ENCODE peak calls at places on chromosome 10, in seven cellular contexts. One of them, this sample, is unnamed.

GRCh38 chr10:121409466-121410104 is 188.7 kb downstream of the FGFR2 start:
- DNase-seq in A549: no peak
- DNase-seq in uterus: no peak
- DNase-seq in esophagus squamous epithelium: no peak
- DNase-seq in NB4: no peak
- DNase-seq in K562: no peak
- DNase-seq in transverse colon: no peak
- DNase-seq in this sample: no peak

GRCh38 chr10:1368772-1369171 is 312.6 kb downstream of the WDR37 start:
- DNase-seq in A549: peak
- DNase-seq in uterus: no peak
- DNase-seq in esophagus squamous epithelium: no peak
- DNase-seq in NB4: peak
- DNase-seq in K562: peak
- DNase-seq in transverse colon: peak
- DNase-seq in this sample: peak

GRCh38 chr10:130023454-130024230 is 59.6 kb upstream of the EBF3 start:
- DNase-seq in A549: no peak
- DNase-seq in uterus: no peak
- DNase-seq in esophagus squamous epithelium: no peak
- DNase-seq in NB4: no peak
- DNase-seq in K562: no peak
- DNase-seq in transverse colon: no peak
- DNase-seq in this sample: no peak

GRCh38 chr10:101694056-101694673 is 805 bp downstream of the FBXW4 start:
- DNase-seq in A549: peak
- DNase-seq in uterus: peak
- DNase-seq in esophagus squamous epithelium: no peak
- DNase-seq in NB4: peak
- DNase-seq in K562: peak
- DNase-seq in transverse colon: peak
- DNase-seq in this sample: peak

GRCh38 chr10:5532618-5533097 is 7.9 kb downstream of the CALML3 start:
- DNase-seq in A549: no peak
- DNase-seq in uterus: no peak
- DNase-seq in esophagus squamous epithelium: no peak
- DNase-seq in NB4: no peak
- DNase-seq in K562: no peak
- DNase-seq in transverse colon: peak
- DNase-seq in this sample: no peak

GRCh38 chr10:125169279-125169678 is 8.9 kb upstream of the CTBP2 start:
- DNase-seq in A549: no peak
- DNase-seq in uterus: no peak
- DNase-seq in esophagus squamous epithelium: no peak
- DNase-seq in NB4: no peak
- DNase-seq in K562: no peak
- DNase-seq in transverse colon: no peak
- DNase-seq in this sample: no peak

GRCh38 chr10:11861341-11861740 is 38.2 kb downstream of the PROSER2 start:
- DNase-seq in A549: no peak
- DNase-seq in uterus: no peak
- DNase-seq in esophagus squamous epithelium: no peak
- DNase-seq in NB4: no peak
- DNase-seq in K562: no peak
- DNase-seq in transverse colon: no peak
- DNase-seq in this sample: no peak

GRCh38 chr10:24223953-24224352 is 15.0 kb downstream of the KIAA1217 start:
- DNase-seq in A549: no peak
- DNase-seq in uterus: peak
- DNase-seq in esophagus squamous epithelium: no peak
- DNase-seq in NB4: no peak
- DNase-seq in K562: no peak
- DNase-seq in transverse colon: no peak
- DNase-seq in this sample: no peak

GRCh38 chr10:43980313-43980712 is 331.6 kb upstream of the ZNF32 start:
- DNase-seq in A549: no peak
- DNase-seq in uterus: no peak
- DNase-seq in esophagus squamous epithelium: no peak
- DNase-seq in NB4: no peak
- DNase-seq in K562: no peak
- DNase-seq in transverse colon: no peak
- DNase-seq in this sample: no peak

GRCh38 chr10:89122431-89123066 is 84.6 kb downstream of the CH25H start:
- DNase-seq in A549: no peak
- DNase-seq in uterus: no peak
- DNase-seq in esophagus squamous epithelium: no peak
- DNase-seq in NB4: peak
- DNase-seq in K562: no peak
- DNase-seq in transverse colon: no peak
- DNase-seq in this sample: no peak

GRCh38 chr10:22643696-22644621 is 70.4 kb downstream of the PIP4K2A start:
- DNase-seq in A549: no peak
- DNase-seq in uterus: no peak
- DNase-seq in esophagus squamous epithelium: no peak
- DNase-seq in NB4: no peak
- DNase-seq in K562: no peak
- DNase-seq in transverse colon: no peak
- DNase-seq in this sample: no peak

DNA sequence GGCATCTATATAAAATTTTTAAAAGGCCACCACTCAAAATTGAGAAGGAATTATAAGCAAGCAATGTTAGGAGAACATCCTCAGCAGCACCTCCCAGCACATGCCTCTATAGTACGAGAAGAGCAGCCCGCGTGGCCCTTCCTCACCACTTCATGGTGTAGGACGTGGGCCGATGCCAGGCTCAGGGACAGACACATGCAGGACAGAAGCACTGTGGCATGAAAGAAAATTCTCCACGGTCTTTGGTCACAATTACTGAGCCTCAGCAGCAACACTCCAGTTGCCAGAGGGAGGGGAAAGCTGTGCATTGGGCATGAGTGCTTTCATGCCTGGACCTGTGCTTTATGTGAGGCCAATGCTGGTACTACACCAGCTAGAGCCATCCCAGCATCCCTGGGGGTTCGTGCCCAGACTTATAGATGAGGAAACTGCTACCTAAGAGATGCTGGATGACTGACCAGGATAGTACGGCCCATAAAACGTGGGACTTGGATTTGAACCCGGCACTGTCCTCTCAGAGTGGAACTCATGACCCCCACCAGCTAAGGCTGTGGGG is 164.7 kb downstream of the ADAM12 start:
- DNase-seq in A549: no peak
- DNase-seq in uterus: no peak
- DNase-seq in esophagus squamous epithelium: no peak
- DNase-seq in NB4: no peak
- DNase-seq in K562: no peak
- DNase-seq in transverse colon: no peak
- DNase-seq in this sample: no peak
- TF ChIP-seq POLR2A in A549: no peak
- TF ChIP-seq POLR2A in uterus: no peak
- TF ChIP-seq POLR2A in esophagus squamous epithelium: no peak
- TF ChIP-seq POLR2A in NB4: no peak
- TF ChIP-seq POLR2A in K562: no peak
- TF ChIP-seq POLR2A in transverse colon: no peak
- TF ChIP-seq POLR2A in this sample: no peak

DNA sequence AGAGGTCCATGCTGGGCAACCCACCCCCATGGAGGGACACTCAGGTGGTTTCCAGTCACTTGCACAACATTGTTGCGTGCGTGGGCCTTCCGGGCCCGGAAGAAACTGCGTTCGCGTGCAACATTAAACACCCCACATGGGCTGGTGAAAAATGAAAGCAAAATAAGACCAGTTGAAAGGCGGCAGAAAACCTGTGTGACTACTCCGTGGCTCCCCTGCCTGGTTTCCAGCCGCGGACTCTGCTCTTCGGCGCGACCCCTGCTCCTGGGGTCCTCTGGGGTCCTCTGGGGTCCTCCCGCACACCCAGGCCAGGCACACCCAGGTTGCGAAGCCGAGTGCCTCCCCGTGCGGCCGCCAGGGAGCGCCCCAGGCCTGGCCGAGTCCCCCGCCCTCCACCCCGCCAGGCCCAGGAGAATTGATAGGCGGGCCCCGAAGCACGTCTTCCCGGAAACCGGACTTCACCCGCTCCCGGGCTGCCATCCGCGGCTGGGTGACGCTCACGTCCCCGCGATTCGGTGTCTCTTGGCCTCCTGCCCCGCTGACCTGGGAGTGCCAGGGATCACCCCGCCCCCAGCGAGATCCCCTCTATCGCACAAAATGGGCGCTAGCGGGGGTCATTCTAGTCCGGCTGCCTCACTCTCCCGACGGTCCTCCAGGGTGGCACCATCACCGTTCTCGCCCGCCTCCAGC is 1.9 kb upstream of the SH2D4B start:
- DNase-seq in A549: peak
- DNase-seq in uterus: peak
- DNase-seq in esophagus squamous epithelium: peak
- DNase-seq in NB4: peak
- DNase-seq in K562: peak
- DNase-seq in transverse colon: peak
- DNase-seq in this sample: peak
- TF ChIP-seq POLR2A in A549: peak
- TF ChIP-seq POLR2A in uterus: no peak
- TF ChIP-seq POLR2A in esophagus squamous epithelium: no peak
- TF ChIP-seq POLR2A in NB4: peak
- TF ChIP-seq POLR2A in K562: no peak
- TF ChIP-seq POLR2A in transverse colon: peak
- TF ChIP-seq POLR2A in this sample: peak

GRCh38 chr10:103241262-103242011 is 4.2 kb upstream of the RPEL1 start:
- DNase-seq in A549: peak
- DNase-seq in uterus: no peak
- DNase-seq in esophagus squamous epithelium: no peak
- DNase-seq in NB4: peak
- DNase-seq in K562: no peak
- DNase-seq in transverse colon: peak
- DNase-seq in this sample: no peak
- TF ChIP-seq POLR2A in A549: peak
- TF ChIP-seq POLR2A in uterus: no peak
- TF ChIP-seq POLR2A in esophagus squamous epithelium: no peak
- TF ChIP-seq POLR2A in NB4: no peak
- TF ChIP-seq POLR2A in K562: no peak
- TF ChIP-seq POLR2A in transverse colon: peak
- TF ChIP-seq POLR2A in this sample: no peak

GRCh38 chr10:114940735-114941134 is 2.7 kb downstream of the TRUB1 start:
- DNase-seq in A549: no peak
- DNase-seq in uterus: no peak
- DNase-seq in esophagus squamous epithelium: no peak
- DNase-seq in NB4: no peak
- DNase-seq in K562: no peak
- DNase-seq in transverse colon: no peak
- DNase-seq in this sample: no peak

GRCh38 chr10:114933588-114933987 is 4.4 kb upstream of the TRUB1 start:
- DNase-seq in A549: no peak
- DNase-seq in uterus: no peak
- DNase-seq in esophagus squamous epithelium: no peak
- DNase-seq in NB4: no peak
- DNase-seq in K562: no peak
- DNase-seq in transverse colon: no peak
- DNase-seq in this sample: no peak

GRCh38 chr10:114938818-114939193 is 811 bp downstream of the TRUB1 start:
- DNase-seq in A549: no peak
- DNase-seq in uterus: no peak
- DNase-seq in esophagus squamous epithelium: no peak
- DNase-seq in NB4: no peak
- DNase-seq in K562: no peak
- DNase-seq in transverse colon: no peak
- DNase-seq in this sample: no peak

GRCh38 chr10:114943000-114943399 is 5.0 kb downstream of the TRUB1 start:
- DNase-seq in A549: no peak
- DNase-seq in uterus: no peak
- DNase-seq in esophagus squamous epithelium: no peak
- DNase-seq in NB4: no peak
- DNase-seq in K562: no peak
- DNase-seq in transverse colon: no peak
- DNase-seq in this sample: no peak

GRCh38 chr10:114937962-114938817 is at the start of gene TRUB1:
- DNase-seq in A549: peak
- DNase-seq in uterus: peak
- DNase-seq in esophagus squamous epithelium: peak
- DNase-seq in NB4: peak
- DNase-seq in K562: peak
- DNase-seq in transverse colon: peak
- DNase-seq in this sample: peak
- TF ChIP-seq POLR2A in A549: peak
- TF ChIP-seq POLR2A in uterus: peak
- TF ChIP-seq POLR2A in esophagus squamous epithelium: no peak
- TF ChIP-seq POLR2A in NB4: peak
- TF ChIP-seq POLR2A in K562: peak
- TF ChIP-seq POLR2A in transverse colon: peak
- TF ChIP-seq POLR2A in this sample: peak

DNA sequence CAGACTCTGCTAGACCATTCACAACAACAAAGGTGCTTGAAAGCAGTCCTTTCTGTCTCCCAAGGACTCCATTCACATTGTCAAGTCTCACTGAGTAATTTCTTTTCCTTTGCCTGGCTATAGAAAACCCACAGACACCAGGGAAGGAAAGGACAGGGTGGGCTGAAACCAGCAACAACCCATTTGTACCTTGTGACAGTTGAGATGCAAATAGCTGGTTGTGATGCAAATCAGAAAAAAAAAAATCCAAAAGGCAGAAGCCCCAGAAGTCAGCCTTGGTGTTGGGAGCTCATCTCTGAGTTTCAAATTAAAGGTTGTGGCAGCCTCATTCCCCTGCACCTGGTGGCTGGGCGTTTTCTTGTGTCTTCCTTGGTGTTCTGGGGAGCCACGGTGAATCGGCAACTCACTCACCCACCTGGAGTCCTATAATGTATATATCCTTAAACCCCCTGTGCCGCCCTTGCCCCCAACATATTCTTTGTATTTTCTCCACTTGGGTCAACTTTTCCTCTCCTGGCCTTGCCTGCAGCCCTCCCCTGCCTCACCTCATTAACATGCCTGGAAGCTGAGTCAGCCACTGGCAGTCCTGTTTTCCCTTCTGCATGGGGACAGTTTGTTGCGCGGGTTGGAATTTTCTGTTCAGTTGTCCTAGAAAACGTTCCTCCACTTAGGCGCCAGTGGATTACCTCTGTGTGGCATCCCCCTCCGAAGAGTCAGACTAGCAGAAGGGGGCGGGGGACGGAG is 97.6 kb downstream of the C10orf105 start:
- DNase-seq in A549: no peak
- DNase-seq in uterus: peak
- DNase-seq in esophagus squamous epithelium: no peak
- DNase-seq in NB4: no peak
- DNase-seq in K562: no peak
- DNase-seq in transverse colon: no peak
- DNase-seq in this sample: no peak
- TF ChIP-seq POLR2A in A549: no peak
- TF ChIP-seq POLR2A in uterus: no peak
- TF ChIP-seq POLR2A in esophagus squamous epithelium: no peak
- TF ChIP-seq POLR2A in NB4: no peak
- TF ChIP-seq POLR2A in K562: no peak
- TF ChIP-seq POLR2A in transverse colon: no peak
- TF ChIP-seq POLR2A in this sample: no peak

This sample was measured in GM12891.